ENCODE peak calls at places on chromosomes 5 and 9, in six cellular contexts. One of them, this sample, is unnamed. For H3K27me3, the result is how much of the 10 kb centered on the place peaks cover.

GRCh38 chr5:143985832-143986485 is 174.0 kb downstream of the HMHB1 start:
- DNase-seq in Caco-2: peak
- DNase-seq in small intestine: peak
- DNase-seq in SJSA1: no peak
- DNase-seq in astrocyte: peak
- DNase-seq in HepG2: no peak
- DNase-seq in this sample: peak

GRCh38 chr9:127897194-127897692 is 2.2 kb downstream of the ST6GALNAC6 start:
- DNase-seq in Caco-2: peak
- DNase-seq in small intestine: peak
- DNase-seq in SJSA1: peak
- DNase-seq in astrocyte: peak
- DNase-seq in HepG2: peak
- DNase-seq in this sample: no peak

GRCh38 chr5:117568622-117569021 is 994.0 kb upstream of the SEMA6A start:
- DNase-seq in Caco-2: no peak
- DNase-seq in small intestine: no peak
- DNase-seq in SJSA1: no peak
- DNase-seq in astrocyte: no peak
- DNase-seq in HepG2: no peak
- DNase-seq in this sample: no peak

GRCh38 chr5:117559005-117559844 is 984.6 kb upstream of the SEMA6A start:
- DNase-seq in Caco-2: no peak
- DNase-seq in small intestine: peak
- DNase-seq in SJSA1: no peak
- DNase-seq in astrocyte: no peak
- DNase-seq in HepG2: no peak
- DNase-seq in this sample: no peak

GRCh38 chr9:16884952-16885513 is 14.6 kb upstream of the BNC2 start:
- DNase-seq in Caco-2: no peak
- DNase-seq in small intestine: no peak
- DNase-seq in SJSA1: no peak
- DNase-seq in astrocyte: peak
- DNase-seq in HepG2: no peak
- DNase-seq in this sample: peak

GRCh38 chr9:96020822-96021615 is 145.5 kb downstream of the ERCC6L2 start:
- DNase-seq in Caco-2: no peak
- DNase-seq in small intestine: peak
- DNase-seq in SJSA1: no peak
- DNase-seq in astrocyte: no peak
- DNase-seq in HepG2: no peak
- DNase-seq in this sample: peak

GRCh38 chr5:150068472-150068871 is 17.9 kb downstream of the CSF1R start:
- DNase-seq in Caco-2: no peak
- DNase-seq in small intestine: no peak
- DNase-seq in SJSA1: no peak
- DNase-seq in astrocyte: no peak
- DNase-seq in HepG2: no peak
- DNase-seq in this sample: peak

GRCh38 chr5:116395178-116395577 is 179.4 kb downstream of the SEMA6A start:
- DNase-seq in Caco-2: no peak
- DNase-seq in small intestine: no peak
- DNase-seq in SJSA1: no peak
- DNase-seq in astrocyte: no peak
- DNase-seq in HepG2: no peak
- DNase-seq in this sample: no peak

GRCh38 chr9:120755827-120756434 is 37.3 kb downstream of the FBXW2 start:
- DNase-seq in Caco-2: peak
- DNase-seq in small intestine: peak
- DNase-seq in SJSA1: peak
- DNase-seq in astrocyte: no peak
- DNase-seq in HepG2: peak
- DNase-seq in this sample: peak

GRCh38 chr5:36153727-36154126 is 1.8 kb downstream of the SKP2 start:
- DNase-seq in Caco-2: peak
- DNase-seq in small intestine: no peak
- DNase-seq in SJSA1: no peak
- DNase-seq in astrocyte: no peak
- DNase-seq in HepG2: peak
- DNase-seq in this sample: no peak

GRCh38 chr5:17186271-17186670 is 31.2 kb upstream of the BASP1 start:
- DNase-seq in Caco-2: no peak
- DNase-seq in small intestine: no peak
- DNase-seq in SJSA1: peak
- DNase-seq in astrocyte: no peak
- DNase-seq in HepG2: no peak
- DNase-seq in this sample: peak

GRCh38 chr5:73387630-73388370 is 60.8 kb downstream of the FOXD1 start:
- DNase-seq in Caco-2: no peak
- DNase-seq in small intestine: peak
- DNase-seq in SJSA1: no peak
- DNase-seq in astrocyte: peak
- DNase-seq in HepG2: no peak
- DNase-seq in this sample: no peak

GRCh38 chr5:9888517-9888916 is 258.4 kb upstream of the TAS2R1 start:
- DNase-seq in Caco-2: no peak
- DNase-seq in small intestine: no peak
- DNase-seq in SJSA1: peak
- DNase-seq in astrocyte: peak
- DNase-seq in HepG2: no peak
- DNase-seq in this sample: peak

GRCh38 chr9:121609845-121610637 is 41.4 kb upstream of the DAB2IP start:
- DNase-seq in Caco-2: no peak
- DNase-seq in small intestine: peak
- DNase-seq in SJSA1: no peak
- DNase-seq in astrocyte: peak
- DNase-seq in HepG2: peak
- DNase-seq in this sample: peak

GRCh38 chr9:121844090-121844489 is 192.7 kb downstream of the DAB2IP start:
- DNase-seq in Caco-2: no peak
- DNase-seq in small intestine: no peak
- DNase-seq in SJSA1: no peak
- DNase-seq in astrocyte: no peak
- DNase-seq in HepG2: no peak
- DNase-seq in this sample: no peak

GRCh38 chr9:19028835-19029451 is 4.1 kb downstream of the SAXO1 start:
- DNase-seq in Caco-2: no peak
- DNase-seq in small intestine: peak
- DNase-seq in SJSA1: no peak
- DNase-seq in astrocyte: peak
- DNase-seq in HepG2: peak
- DNase-seq in this sample: peak

GRCh38 chr5:1747079-1747802 is 52.4 kb downstream of the MRPL36 start:
- DNase-seq in Caco-2: peak
- DNase-seq in small intestine: no peak
- DNase-seq in SJSA1: peak
- DNase-seq in astrocyte: no peak
- DNase-seq in HepG2: no peak
- DNase-seq in this sample: peak

GRCh38 chr5:4758550-4758949 is 381.6 kb upstream of the ADAMTS16 start:
- DNase-seq in Caco-2: no peak
- DNase-seq in small intestine: no peak
- DNase-seq in SJSA1: no peak
- DNase-seq in astrocyte: no peak
- DNase-seq in HepG2: no peak
- DNase-seq in this sample: peak

GRCh38 chr9:16637218-16637617 is 233.3 kb downstream of the BNC2 start:
- DNase-seq in Caco-2: no peak
- DNase-seq in small intestine: no peak
- DNase-seq in SJSA1: no peak
- DNase-seq in astrocyte: peak
- DNase-seq in HepG2: no peak
- DNase-seq in this sample: no peak

GRCh38 chr5:117041926-117042595 is 467.4 kb upstream of the SEMA6A start:
- DNase-seq in Caco-2: no peak
- DNase-seq in small intestine: no peak
- DNase-seq in SJSA1: no peak
- DNase-seq in astrocyte: no peak
- DNase-seq in HepG2: no peak
- DNase-seq in this sample: no peak

GRCh38 chr5:41656597-41656996 is 146.2 kb upstream of the PLCXD3 start:
- DNase-seq in Caco-2: no peak
- DNase-seq in small intestine: no peak
- DNase-seq in SJSA1: no peak
- DNase-seq in astrocyte: no peak
- DNase-seq in HepG2: no peak
- DNase-seq in this sample: no peak

GRCh38 chr9:120016231-120016630 is 563.7 kb downstream of the CDK5RAP2 start:
- DNase-seq in Caco-2: no peak
- DNase-seq in small intestine: no peak
- DNase-seq in SJSA1: no peak
- DNase-seq in astrocyte: no peak
- DNase-seq in HepG2: no peak
- DNase-seq in this sample: no peak

GRCh38 chr9:92504881-92505280 is 22.6 kb upstream of the ASPN start:
- DNase-seq in Caco-2: no peak
- DNase-seq in small intestine: no peak
- DNase-seq in SJSA1: no peak
- DNase-seq in astrocyte: peak
- DNase-seq in HepG2: no peak
- DNase-seq in this sample: no peak

GRCh38 chr9:96567203-96567700 is 52.4 kb downstream of the CDC14B start:
- DNase-seq in Caco-2: no peak
- DNase-seq in small intestine: no peak
- DNase-seq in SJSA1: no peak
- DNase-seq in astrocyte: no peak
- DNase-seq in HepG2: no peak
- DNase-seq in this sample: no peak

GRCh38 chr9:33202018-33202417 is 34.9 kb upstream of the B4GALT1 start:
- DNase-seq in Caco-2: no peak
- DNase-seq in small intestine: no peak
- DNase-seq in SJSA1: no peak
- DNase-seq in astrocyte: no peak
- DNase-seq in HepG2: no peak
- DNase-seq in this sample: no peak

DNA sequence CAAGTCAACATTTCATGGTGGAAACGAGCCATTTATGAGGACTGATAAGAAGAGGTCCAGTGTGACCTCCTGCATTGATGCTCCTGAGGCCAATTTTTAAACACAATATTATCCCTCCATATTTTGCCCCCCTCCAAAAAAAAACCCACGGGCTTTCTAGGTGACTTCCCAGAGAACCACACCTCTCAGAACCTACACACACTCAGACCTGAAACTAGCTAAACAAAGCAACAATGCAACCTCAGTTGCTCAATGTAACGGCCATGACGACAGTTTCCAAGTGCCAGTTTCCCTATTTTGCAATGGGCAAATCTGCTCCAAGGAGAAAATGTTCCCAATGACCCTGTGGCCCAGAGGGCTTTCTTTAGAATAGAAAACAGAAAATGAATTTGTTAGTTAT is 3.5 kb downstream of the NRG2 start:
- DNase-seq in Caco-2: no peak
- DNase-seq in small intestine: no peak
- DNase-seq in SJSA1: no peak
- DNase-seq in astrocyte: no peak
- DNase-seq in HepG2: no peak
- DNase-seq in this sample: no peak
- H3K27me3 ChIP-seq in Caco-2: under half
- H3K27me3 ChIP-seq in small intestine: under half
- H3K27me3 ChIP-seq in SJSA1: half or more
- H3K27me3 ChIP-seq in astrocyte: under half
- H3K27me3 ChIP-seq in HepG2: under half
- H3K27me3 ChIP-seq in this sample: under half

GRCh38 chr9:104968025-104968982 is 40.3 kb upstream of the ABCA1 start:
- DNase-seq in Caco-2: peak
- DNase-seq in small intestine: peak
- DNase-seq in SJSA1: peak
- DNase-seq in astrocyte: peak
- DNase-seq in HepG2: peak
- DNase-seq in this sample: peak
- H3K4me3 ChIP-seq in Caco-2: peak
- H3K4me3 ChIP-seq in small intestine: peak
- H3K4me3 ChIP-seq in SJSA1: peak
- H3K4me3 ChIP-seq in astrocyte: peak
- H3K4me3 ChIP-seq in HepG2: peak
- H3K4me3 ChIP-seq in this sample: peak

GRCh38 chr5:6315580-6315979 is 62.8 kb downstream of the MED10 start:
- DNase-seq in Caco-2: no peak
- DNase-seq in small intestine: no peak
- DNase-seq in SJSA1: peak
- DNase-seq in astrocyte: no peak
- DNase-seq in HepG2: no peak
- DNase-seq in this sample: no peak
- H3K27me3 ChIP-seq in Caco-2: under half
- H3K27me3 ChIP-seq in small intestine: under half
- H3K27me3 ChIP-seq in SJSA1: under half
- H3K27me3 ChIP-seq in astrocyte: under half
- H3K27me3 ChIP-seq in HepG2: under half
- H3K27me3 ChIP-seq in this sample: under half

GRCh38 chr9:84271004-84271886 is 69.3 kb downstream of the SLC28A3 start:
- DNase-seq in Caco-2: no peak
- DNase-seq in small intestine: peak
- DNase-seq in SJSA1: no peak
- DNase-seq in astrocyte: peak
- DNase-seq in HepG2: no peak
- DNase-seq in this sample: no peak
- H3K4me3 ChIP-seq in Caco-2: no peak
- H3K4me3 ChIP-seq in small intestine: no peak
- H3K4me3 ChIP-seq in SJSA1: no peak
- H3K4me3 ChIP-seq in astrocyte: peak
- H3K4me3 ChIP-seq in HepG2: no peak
- H3K4me3 ChIP-seq in this sample: no peak

GRCh38 chr5:173243808-173244305 is 8.9 kb upstream of the NKX2-5 start:
- DNase-seq in Caco-2: no peak
- DNase-seq in small intestine: no peak
- DNase-seq in SJSA1: no peak
- DNase-seq in astrocyte: no peak
- DNase-seq in HepG2: no peak
- DNase-seq in this sample: no peak
- H3K27me3 ChIP-seq in Caco-2: under half
- H3K27me3 ChIP-seq in small intestine: half or more
- H3K27me3 ChIP-seq in SJSA1: half or more
- H3K27me3 ChIP-seq in astrocyte: half or more
- H3K27me3 ChIP-seq in HepG2: under half
- H3K27me3 ChIP-seq in this sample: under half

GRCh38 chr5:31393126-31393525 is 138.8 kb downstream of the DROSHA start:
- DNase-seq in Caco-2: no peak
- DNase-seq in small intestine: no peak
- DNase-seq in SJSA1: no peak
- DNase-seq in astrocyte: no peak
- DNase-seq in HepG2: no peak
- DNase-seq in this sample: no peak

GRCh38 chr5:31396611-31397295 is 135.1 kb downstream of the DROSHA start:
- DNase-seq in Caco-2: no peak
- DNase-seq in small intestine: no peak
- DNase-seq in SJSA1: no peak
- DNase-seq in astrocyte: no peak
- DNase-seq in HepG2: no peak
- DNase-seq in this sample: no peak

GRCh38 chr5:31392061-31392460 is 139.8 kb downstream of the DROSHA start:
- DNase-seq in Caco-2: no peak
- DNase-seq in small intestine: no peak
- DNase-seq in SJSA1: no peak
- DNase-seq in astrocyte: no peak
- DNase-seq in HepG2: no peak
- DNase-seq in this sample: no peak

GRCh38 chr5:31401691-31402090 is 130.2 kb downstream of the DROSHA start:
- DNase-seq in Caco-2: no peak
- DNase-seq in small intestine: no peak
- DNase-seq in SJSA1: no peak
- DNase-seq in astrocyte: no peak
- DNase-seq in HepG2: no peak
- DNase-seq in this sample: no peak

GRCh38 chr5:31397926-31398557 is 133.9 kb downstream of the DROSHA start:
- DNase-seq in Caco-2: no peak
- DNase-seq in small intestine: no peak
- DNase-seq in SJSA1: no peak
- DNase-seq in astrocyte: peak
- DNase-seq in HepG2: no peak
- DNase-seq in this sample: no peak
- H3K4me3 ChIP-seq in Caco-2: no peak
- H3K4me3 ChIP-seq in small intestine: no peak
- H3K4me3 ChIP-seq in SJSA1: no peak
- H3K4me3 ChIP-seq in astrocyte: no peak
- H3K4me3 ChIP-seq in HepG2: no peak
- H3K4me3 ChIP-seq in this sample: no peak